ENCODE peak calls at places on chromosomes 4 and X, in seven cellular contexts. V, E, A, K, U, O and M are unnamed samples.

GRCh38 chrX:130654409-130654970 is 248.5 kb downstream of the ENOX2 start:
- DNase-seq in O (no peak), U (no peak), A (no peak), E (no peak), V (no peak), K (no peak), M (no peak)

GRCh38 chr4:4659871-4660651 is 118.2 kb upstream of the STX18 start:
- DNase-seq in A (no peak), E (no peak), U (no peak), V (no peak), O (no peak), K (no peak), M (no peak)

GRCh38 chrX:118727686-118728339 is 407 bp downstream of the IL13RA1 start:
- DNase-seq in O (no peak), K (no peak), V (no peak), U (no peak), A (no peak), E (peak; percentile 46), M (peak; percentile 48)

GRCh38 chrX:134631404-134632346 is 26.6 kb downstream of the PLAC1 start:
- DNase-seq in K (no peak), V (peak; percentile 81), O (no peak), E (peak; percentile 15), A (no peak), U (no peak), M (no peak)

GRCh38 chr4:130545596-130545995 is 1449.6 kb downstream of the C4orf33 start:
- DNase-seq in E (no peak), A (no peak), O (no peak), K (no peak), V (no peak), U (no peak), M (no peak)

GRCh38 chr4:14225683-14226207 is 598.2 kb upstream of the BOD1L1 start:
- DNase-seq in A (no peak), V (no peak), U (no peak), K (no peak), E (no peak), O (no peak), M (no peak)

GRCh38 chrX:34559325-34559724 is 97.8 kb downstream of the TMEM47 start:
- DNase-seq in A (no peak), O (no peak), V (no peak), E (no peak), K (no peak), U (no peak), M (no peak)

GRCh38 chr4:182729527-182729926 is 187.7 kb downstream of the DCTD start:
- DNase-seq in V (no peak), E (no peak), K (no peak), A (no peak), O (no peak), U (no peak), M (no peak)

GRCh38 chr4:55592014-55592413 is at the start of gene PDCL2:
- DNase-seq in E (no peak), O (no peak), A (no peak), U (no peak), V (no peak), K (no peak), M (no peak)

GRCh38 chrX:120015145-120016067 is 62.1 kb downstream of the RHOXF2B start:
- DNase-seq in V (no peak), O (no peak), U (no peak), K (no peak), A (no peak), E (no peak), M (no peak)

GRCh38 chr4:16692021-16692420 is 206.4 kb downstream of the LDB2 start:
- DNase-seq in O (no peak), A (no peak), V (no peak), U (no peak), K (no peak), E (no peak), M (no peak)

GRCh38 chr4:41400296-41400695 is 137.7 kb upstream of the LIMCH1 start:
- DNase-seq in E (no peak), U (no peak), A (no peak), O (no peak), V (no peak), K (no peak), M (no peak)

GRCh38 chrX:149151805-149152757 is 353.0 kb downstream of the IDS start:
- DNase-seq in U (no peak), V (no peak), K (peak; percentile 32), E (no peak), O (peak; percentile 24), A (no peak), M (peak; percentile 39)

GRCh38 chr4:119048446-119048845 is 87.2 kb upstream of the MYOZ2 start:
- DNase-seq in E (no peak), V (no peak), K (no peak), U (no peak), A (no peak), O (no peak), M (no peak)

GRCh38 chr4:157012296-157012695 is 40.7 kb upstream of the PDGFC start:
- DNase-seq in E (no peak), U (no peak), V (no peak), O (no peak), K (no peak), A (no peak), M (no peak)

GRCh38 chr4:156193116-156193515 is 239.4 kb upstream of the CTSO start:
- DNase-seq in O (no peak), A (no peak), E (no peak), V (no peak), K (no peak), U (no peak), M (no peak)

GRCh38 chr4:534576-535151 is 35.7 kb downstream of the PIGG start:
- DNase-seq in O (no peak), U (no peak), E (no peak), K (no peak), A (no peak), V (no peak), M (no peak)
- H3K36me3 ChIP-seq in O (peaks cover 3% of the 10 kb centered on the region), U (peaks cover 21% of the 10 kb centered on the region), E (peaks cover 26% of the 10 kb centered on the region), K (peaks cover 8% of the 10 kb centered on the region), A (peaks cover 100% of the 10 kb centered on the region), V (peaks cover 90% of the 10 kb centered on the region), M (peaks cover 88% of the 10 kb centered on the region)

GRCh38 chr4:52248836-52249235 is 197.7 kb downstream of the SPATA18 start:
- DNase-seq in V (no peak), A (no peak), U (no peak), O (no peak), E (no peak), K (no peak), M (no peak)

GRCh38 chr4:52249583-52249982 is 198.5 kb downstream of the SPATA18 start:
- DNase-seq in U (no peak), K (no peak), O (no peak), E (no peak), V (no peak), A (no peak), M (no peak)

GRCh38 chr4:52250124-52250523 is 199.0 kb downstream of the SPATA18 start:
- DNase-seq in O (no peak), K (no peak), V (peak; percentile 81), E (no peak), A (peak; percentile 31), U (no peak), M (peak; percentile 67)

GRCh38 chr4:52253025-52253424 is 201.9 kb downstream of the SPATA18 start:
- DNase-seq in U (no peak), A (no peak), V (no peak), K (no peak), E (no peak), O (no peak), M (no peak)

DNA sequence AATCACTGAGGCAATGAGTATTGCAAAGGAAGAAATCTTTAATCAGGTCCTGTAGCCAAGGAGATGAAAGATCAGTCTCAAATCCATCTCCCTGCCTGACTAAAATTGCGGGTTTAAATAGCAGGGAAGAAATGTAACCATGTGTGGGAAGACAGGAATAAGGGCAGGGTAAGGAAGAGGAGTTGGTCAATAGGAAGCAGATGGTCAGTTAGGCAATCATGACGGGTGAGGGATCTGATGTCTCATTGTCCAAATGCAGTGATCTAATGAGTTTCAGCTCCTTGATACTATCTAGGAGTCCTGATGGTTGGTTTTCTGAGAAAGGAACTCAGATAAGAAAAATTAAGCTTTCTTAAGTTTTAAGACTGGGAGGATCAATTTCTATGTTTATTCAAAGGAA is 200.8 kb downstream of the SPATA18 start:
- DNase-seq in U (no peak), O (no peak), E (no peak), A (no peak), V (no peak), K (no peak), M (no peak)
- TF ChIP-seq POLR2A in U (no peak), O (no peak), E (no peak), A (no peak), V (no peak), K (no peak), M (no peak)

GRCh38 chrX:154541896-154542722 is 4.5 kb downstream of the G6PD start:
- DNase-seq in U (no peak), K (peak; percentile 52), A (peak; percentile 70), V (peak; percentile 88), O (no peak), E (peak; percentile 49), M (peak; percentile 66)
- H3K36me3 ChIP-seq in U (no peaks in the 10 kb centered on the region), K (no peaks in the 10 kb centered on the region), A (no peaks in the 10 kb centered on the region), V (no peaks in the 10 kb centered on the region), O (no peaks in the 10 kb centered on the region), E (no peaks in the 10 kb centered on the region), M (no peaks in the 10 kb centered on the region)

GRCh38 chr4:108637856-108638255 is 12.5 kb upstream of the OSTC start:
- DNase-seq in E (no peak), K (no peak), A (no peak), V (no peak), O (no peak), U (no peak), M (no peak)

GRCh38 chr4:108636246-108636645 is 14.2 kb upstream of the OSTC start:
- DNase-seq in U (no peak), K (no peak), O (no peak), E (no peak), A (no peak), V (no peak), M (no peak)

DNA sequence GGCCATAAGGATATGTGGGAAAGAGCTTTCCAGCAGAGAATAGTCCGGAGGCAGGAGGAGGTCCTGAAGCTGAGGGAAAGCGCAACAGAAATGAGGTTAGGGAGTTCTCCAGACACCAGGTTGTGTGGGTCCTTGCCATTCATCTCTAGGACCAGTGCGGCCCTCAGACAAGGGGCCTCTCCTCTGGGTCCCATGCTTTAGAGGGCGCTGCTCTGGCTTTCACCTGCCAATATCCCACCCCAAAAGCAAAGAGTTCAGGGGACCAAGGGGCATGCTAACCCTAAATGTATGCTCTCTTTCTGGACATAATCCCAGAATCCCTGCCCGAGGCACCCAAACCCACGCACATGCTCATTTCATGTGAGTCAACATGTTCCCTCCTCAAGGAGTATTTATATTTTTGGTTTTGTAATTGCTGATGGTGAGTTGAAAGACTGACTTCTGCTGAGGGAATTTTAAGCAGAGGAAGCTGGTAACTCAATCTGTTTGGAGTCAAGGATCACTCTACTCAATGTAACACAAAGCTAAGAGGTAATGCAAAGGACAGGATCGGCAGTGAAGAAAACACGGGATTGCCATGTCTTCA is 14.8 kb downstream of the RPL34 start:
- DNase-seq in O (no peak), U (no peak), V (no peak), A (no peak), E (no peak), K (no peak), M (no peak)
- TF ChIP-seq POLR2A in O (no peak), U (no peak), V (no peak), A (no peak), E (no peak), K (no peak), M (no peak)